ENCODE peak calls at places on chromosomes 16 and 17, in eight cellular contexts. S, C, V, P, X, L, B and Z are unnamed samples.

GRCh38 chr17:63954402-63955063 is 18.2 kb downstream of the SCN4A start:
- DNase-seq in V (no peak), L (no peak), B (no peak), P (no peak), X (no peak), C (no peak), S (no peak), Z (no peak)

GRCh38 chr17:48016112-48016511 is 21.5 kb downstream of the COPZ2 start:
- DNase-seq in P (no peak), B (no peak), C (no peak), X (no peak), V (no peak), S (no peak), L (no peak), Z (no peak)

GRCh38 chr17:72383053-72383847 is 262.4 kb downstream of the SOX9 start:
- DNase-seq in P (no peak), S (no peak), V (peak), B (peak), C (no peak), X (no peak), L (peak), Z (peak)

GRCh38 chr17:28875856-28876564 is 21.2 kb downstream of the ERAL1 start:
- DNase-seq in C (no peak), B (no peak), S (no peak), L (no peak), V (no peak), X (no peak), P (no peak), Z (no peak)

GRCh38 chr16:14325921-14326401 is 254.8 kb downstream of the MRTFB start:
- DNase-seq in P (no peak), B (peak), X (no peak), V (no peak), L (no peak), S (no peak), C (no peak), Z (no peak)

GRCh38 chr16:539901-540530 is 12.5 kb downstream of the CAPN15 start:
- DNase-seq in L (no peak), P (no peak), X (no peak), V (no peak), B (no peak), S (no peak), C (no peak), Z (no peak)

GRCh38 chr17:44655983-44656700 is at the start of gene MEIOC:
- DNase-seq in L (peak), P (no peak), C (no peak), X (no peak), S (no peak), V (no peak), B (peak), Z (peak)

GRCh38 chr17:41406205-41406604 is 8.8 kb upstream of the KRT31 start:
- DNase-seq in C (no peak), B (peak), V (no peak), P (no peak), X (no peak), S (no peak), L (no peak), Z (no peak)

GRCh38 chr16:17101646-17102045 is 369.1 kb downstream of the XYLT1 start:
- DNase-seq in B (peak), V (no peak), L (peak), C (no peak), X (no peak), P (no peak), S (no peak), Z (no peak)

GRCh38 chr17:18070861-18071340 is 16.8 kb upstream of the DRG2 start:
- DNase-seq in S (no peak), X (peak), L (peak), B (peak), V (no peak), C (no peak), P (no peak), Z (peak)

GRCh38 chr17:43211123-43211479 is 574 bp upstream of the TMEM106A start:
- DNase-seq in V (no peak), S (no peak), L (no peak), X (no peak), P (no peak), C (no peak), B (no peak), Z (no peak)

GRCh38 chr17:18186271-18186982 is 2.8 kb downstream of the ALKBH5 start:
- DNase-seq in L (no peak), V (no peak), P (no peak), X (no peak), C (peak), S (no peak), B (no peak), Z (no peak)

GRCh38 chr16:20814761-20815160 is 8.4 kb downstream of the REXO5 start:
- DNase-seq in X (no peak), V (no peak), C (no peak), L (no peak), S (no peak), P (no peak), B (no peak), Z (no peak)

GRCh38 chr17:49508061-49508865 is 13.2 kb downstream of the NGFR start:
- DNase-seq in V (no peak), S (no peak), B (peak), P (no peak), L (peak), C (no peak), X (peak), Z (no peak)

GRCh38 chr16:84514874-84515835 is 10.7 kb upstream of the MEAK7 start:
- DNase-seq in B (peak), C (no peak), S (no peak), L (no peak), P (no peak), X (no peak), V (peak), Z (no peak)

GRCh38 chr16:70470927-70471341 is 16.5 kb downstream of the FCSK start:
- DNase-seq in C (no peak), P (no peak), V (peak), S (no peak), B (peak), X (no peak), L (peak), Z (peak)
- TF ChIP-seq CTCF in C (peak), P (no peak), V (peak), S (peak), B (peak), X (peak), L (peak), Z (peak)

DNA sequence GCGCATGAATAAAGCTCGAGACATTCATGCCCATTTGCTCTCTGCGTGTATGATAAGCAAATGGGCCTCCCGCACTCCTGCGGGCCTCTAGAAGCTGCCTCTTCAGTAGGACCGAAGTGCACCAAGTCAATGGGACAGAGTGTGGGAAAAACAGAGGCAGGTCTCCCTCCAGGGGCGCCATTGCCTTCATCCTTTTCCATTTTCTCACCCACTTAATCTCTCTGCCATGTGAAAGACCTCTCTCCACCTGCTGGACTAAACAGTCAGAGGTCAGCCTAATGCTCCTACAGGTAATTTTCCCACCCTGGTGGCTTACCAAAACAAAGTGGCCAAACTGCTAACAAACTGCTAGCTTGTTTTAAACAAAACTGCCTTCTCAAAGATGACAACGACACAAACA is 210.9 kb downstream of the ZFHX3 start:
- DNase-seq in C (no peak), X (no peak), P (no peak), S (no peak), B (peak), L (peak), V (no peak), Z (no peak)
- TF ChIP-seq CTCF in C (no peak), X (no peak), P (no peak), S (no peak), B (peak), L (peak), V (no peak), Z (no peak)

GRCh38 chr17:82912571-82913089 is 72.8 kb upstream of the ZNF750 start:
- DNase-seq in C (no peak), X (no peak), L (no peak), B (no peak), P (no peak), S (no peak), V (no peak), Z (no peak)

GRCh38 chr17:82913304-82914043 is 73.7 kb upstream of the ZNF750 start:
- DNase-seq in B (peak), P (no peak), C (no peak), X (no peak), V (no peak), S (no peak), L (no peak), Z (no peak)

GRCh38 chr17:82915010-82915696 is 75.3 kb upstream of the ZNF750 start:
- DNase-seq in P (no peak), S (no peak), V (no peak), L (peak), C (no peak), X (no peak), B (no peak), Z (no peak)

GRCh38 chr17:82915697-82916027 is 75.8 kb upstream of the ZNF750 start:
- DNase-seq in V (no peak), S (no peak), C (no peak), P (no peak), X (no peak), L (no peak), B (no peak), Z (no peak)

DNA sequence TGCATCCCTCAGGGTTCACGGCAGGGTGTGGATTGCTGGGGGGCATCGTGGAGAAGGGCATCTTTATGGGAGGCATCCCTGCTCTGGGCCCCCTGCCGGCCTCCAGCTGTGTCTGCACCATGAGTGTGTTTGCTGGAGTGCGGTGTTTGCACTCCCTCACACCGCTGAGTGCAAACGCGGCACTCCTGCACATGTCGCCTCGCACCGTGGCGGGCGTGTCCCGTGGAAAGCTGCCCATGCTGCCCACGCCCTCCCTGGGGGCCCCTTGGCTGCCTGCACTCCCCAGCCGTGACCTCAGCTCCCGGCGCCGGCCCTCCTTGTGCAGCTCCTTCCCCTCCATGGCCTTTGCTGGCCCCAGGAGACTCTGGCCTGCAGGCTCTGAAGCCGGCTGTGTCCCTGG is 74.6 kb upstream of the ZNF750 start:
- DNase-seq in P (no peak), C (no peak), B (no peak), V (no peak), L (no peak), S (no peak), X (no peak), Z (no peak)
- TF ChIP-seq CTCF in P (no peak), C (peak), B (no peak), V (peak), L (no peak), S (peak), X (peak), Z (no peak)

GRCh38 chr16:81610936-81611335 is 166.3 kb downstream of the CMIP start:
- DNase-seq in L (no peak), V (peak), C (no peak), P (no peak), B (no peak), X (no peak), S (no peak), Z (no peak)
- TF ChIP-seq CTCF in L (no peak), V (no peak), C (no peak), P (no peak), B (no peak), X (no peak), S (no peak), Z (no peak)

DNA sequence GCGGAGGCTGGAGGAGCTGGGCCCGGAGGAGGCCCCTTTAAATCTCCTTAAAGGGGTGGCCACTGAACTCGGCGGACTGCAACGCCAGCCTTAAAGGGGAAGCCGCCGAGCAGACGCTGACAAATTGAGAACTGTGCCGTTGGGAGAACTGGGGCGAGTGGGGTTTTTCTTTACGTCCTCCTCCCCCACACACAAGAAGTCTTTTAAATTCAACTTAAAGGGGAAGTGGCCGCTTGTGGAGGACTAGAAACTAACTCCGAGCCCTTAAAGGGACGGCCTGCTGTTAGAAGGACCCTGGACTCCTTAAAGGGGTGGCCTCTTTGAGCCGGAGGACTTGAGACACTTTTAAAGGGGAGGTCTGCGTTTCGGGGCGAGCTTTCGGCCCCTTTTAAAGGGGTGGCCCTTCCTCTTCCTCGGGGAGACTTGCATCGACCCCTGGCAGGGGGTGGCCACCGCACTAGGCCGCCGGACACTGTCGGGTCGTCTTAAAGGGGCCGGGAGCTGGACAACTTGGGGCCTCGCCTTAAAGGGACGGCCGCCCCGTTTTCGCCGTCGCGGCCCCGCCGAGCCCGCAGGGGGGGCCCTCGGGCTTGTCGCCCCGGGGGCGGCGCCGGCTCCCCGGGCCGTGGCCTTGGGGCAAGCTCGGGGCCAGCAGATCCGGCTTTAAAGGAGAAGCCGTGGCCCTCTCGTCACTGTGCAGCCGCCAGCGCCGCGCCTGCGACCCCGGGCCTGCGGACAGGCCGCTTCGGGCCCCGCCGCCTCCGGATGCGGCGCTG is 688 bp downstream of the FBRS start:
- DNase-seq in P (peak), L (peak), X (peak), C (peak), S (peak), B (peak), V (peak), Z (peak)
- TF ChIP-seq CTCF in P (no peak), L (no peak), X (no peak), C (no peak), S (peak), B (peak), V (peak), Z (no peak)

DNA sequence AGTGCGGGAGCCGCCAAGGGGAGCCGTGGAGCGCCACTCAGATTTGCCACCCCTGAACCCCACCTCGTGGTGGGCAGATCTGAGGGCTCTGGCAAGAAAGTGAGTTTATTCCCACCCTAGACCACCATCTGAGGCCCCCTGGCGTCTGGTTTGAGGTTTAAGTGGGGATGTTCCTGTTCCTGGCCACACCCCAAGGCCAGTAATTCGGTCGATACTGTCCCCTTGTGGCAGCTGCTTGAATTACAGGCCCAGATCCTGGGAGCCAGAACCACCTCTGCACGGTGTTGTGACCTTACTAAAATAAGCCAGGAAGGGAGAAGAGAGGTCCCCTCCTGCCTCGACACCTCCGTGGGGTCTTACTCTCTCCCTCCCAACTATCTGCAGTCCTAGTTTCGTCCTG is 3.3 kb upstream of the LAT start:
- DNase-seq in V (no peak), C (no peak), S (no peak), P (no peak), X (no peak), L (peak), B (peak), Z (peak)
- TF ChIP-seq CTCF in V (peak), C (no peak), S (peak), P (no peak), X (peak), L (peak), B (peak), Z (peak)

GRCh38 chr17:3197219-3197618 is at the start of gene OR1A2:
- DNase-seq in C (no peak), P (no peak), X (no peak), V (no peak), B (no peak), S (no peak), L (no peak), Z (no peak)
- TF ChIP-seq CTCF in C (no peak), P (no peak), X (no peak), V (no peak), B (no peak), S (no peak), L (no peak), Z (no peak)